ENCODE peak calls at places on chromosomes 13 and 19, in seven cellular contexts. M, U, F, O, J, G and L are unnamed samples.

GRCh38 chr19:40219721-40220276 is 1.6 kb upstream of the TTC9B start:
- DNase-seq in M (no peak), U (peak; percentile 88), F (peak; percentile 57), O (no peak), J (no peak), G (no peak), L (no peak)

GRCh38 chr13:45370922-45371406 is 30.0 kb upstream of the TPT1 start:
- DNase-seq in M (peak; percentile 87), U (peak; percentile 78), F (peak; percentile 56), O (peak; percentile 45), J (peak; percentile 67), G (peak; percentile 64), L (peak; percentile 83)

GRCh38 chr13:110382830-110383229 is 75.7 kb downstream of the COL4A2 start:
- DNase-seq in M (no peak), U (no peak), F (no peak), O (no peak), J (no peak), G (no peak), L (no peak)

GRCh38 chr13:113446488-113446854 is 6.8 kb downstream of the ADPRHL1 start:
- DNase-seq in M (no peak), U (no peak), F (no peak), O (no peak), J (no peak), G (no peak), L (peak; percentile 25)

GRCh38 chr13:112060431-112060830 is 6.5 kb upstream of the SOX1 start:
- DNase-seq in M (no peak), U (no peak), F (no peak), O (no peak), J (no peak), G (no peak), L (no peak)

GRCh38 chr19:45368127-45368526 is 2.2 kb downstream of the ERCC2 start:
- DNase-seq in M (no peak), U (no peak), F (no peak), O (no peak), J (no peak), G (no peak), L (no peak)

GRCh38 chr13:23820530-23820929 is 68.7 kb downstream of the MIPEP start:
- DNase-seq in M (no peak), U (no peak), F (no peak), O (no peak), J (no peak), G (no peak), L (no peak)

GRCh38 chr13:35501721-35502235 is 25.3 kb upstream of the MAB21L1 start:
- DNase-seq in M (no peak), U (no peak), F (no peak), O (no peak), J (no peak), G (no peak), L (no peak)

GRCh38 chr19:40413291-40413994 is at the start of gene PRX:
- DNase-seq in M (no peak), U (no peak), F (no peak), O (no peak), J (no peak), G (no peak), L (no peak)

GRCh38 chr19:40613669-40614594 is 12.8 kb downstream of the LTBP4 start:
- DNase-seq in M (peak; percentile 80), U (no peak), F (peak; percentile 82), O (peak; percentile 79), J (peak; percentile 71), G (peak; percentile 92), L (peak; percentile 87)

GRCh38 chr13:20702530-20702929 is 969 bp upstream of the IL17D start:
- DNase-seq in M (no peak), U (no peak), F (no peak), O (no peak), J (no peak), G (no peak), L (no peak)

GRCh38 chr13:62678039-62678438 is 1262.4 kb upstream of the PCDH20 start:
- DNase-seq in M (no peak), U (no peak), F (no peak), O (no peak), J (no peak), G (no peak), L (no peak)

GRCh38 chr19:35027851-35028599 is 2.2 kb upstream of the SCN1B start:
- DNase-seq in M (peak; percentile 91), U (peak; percentile 66), F (no peak), O (no peak), J (no peak), G (no peak), L (no peak)

GRCh38 chr19:35717665-35718344 is at the start of gene KMT2B:
- DNase-seq in M (peak; percentile 98), U (no peak), F (no peak), O (no peak), J (peak; percentile 90), G (peak; percentile 95), L (no peak)

GRCh38 chr13:47549219-47549752 is 451.8 kb downstream of the SUCLA2 start:
- DNase-seq in M (no peak), U (no peak), F (peak; percentile 10), O (no peak), J (no peak), G (no peak), L (no peak)

GRCh38 chr13:21139374-21139773 is 37.0 kb downstream of the SKA3 start:
- DNase-seq in M (no peak), U (no peak), F (no peak), O (no peak), J (no peak), G (no peak), L (no peak)

GRCh38 chr13:41822560-41822959 is 138.3 kb downstream of the VWA8 start:
- DNase-seq in M (no peak), U (no peak), F (no peak), O (no peak), J (no peak), G (no peak), L (no peak)

GRCh38 chr13:35479223-35479536 is 2.7 kb upstream of the MAB21L1 start:
- DNase-seq in M (no peak), U (no peak), F (peak; percentile 41), O (no peak), J (no peak), G (no peak), L (no peak)

GRCh38 chr13:28532226-28533048 is 37.5 kb upstream of the FLT1 start:
- DNase-seq in M (peak; percentile 66), U (peak; percentile 13), F (peak; percentile 43), O (no peak), J (no peak), G (no peak), L (peak; percentile 72)

GRCh38 chr13:64900039-64900438 is 2330.1 kb downstream of the PCDH9 start:
- DNase-seq in M (peak; percentile 15), U (no peak), F (no peak), O (no peak), J (no peak), G (no peak), L (no peak)

GRCh38 chr19:46147791-46148288 is at the start of gene IGFL2:
- DNase-seq in M (no peak), U (peak; percentile 14), F (no peak), O (no peak), J (no peak), G (no peak), L (no peak)

GRCh38 chr13:22937241-22937640 is 243.5 kb upstream of the SGCG start:
- DNase-seq in M (no peak), U (no peak), F (no peak), O (no peak), J (no peak), G (no peak), L (no peak)

GRCh38 chr19:35059006-35059798 is 17.7 kb downstream of the HPN start:
- DNase-seq in M (no peak), U (no peak), F (no peak), O (no peak), J (no peak), G (no peak), L (no peak)

GRCh38 chr13:49082653-49083536 is 107.2 kb downstream of the FNDC3A start:
- DNase-seq in M (no peak), U (no peak), F (peak; percentile 85), O (no peak), J (no peak), G (no peak), L (no peak)

GRCh38 chr13:111115841-111116500 is 861 bp downstream of the ARHGEF7 start:
- DNase-seq in M (peak; percentile 64), U (peak; percentile 80), F (peak; percentile 90), O (no peak), J (no peak), G (no peak), L (peak; percentile 74)

GRCh38 chr13:42524487-42525034 is 49.4 kb upstream of the TNFSF11 start:
- DNase-seq in M (no peak), U (no peak), F (no peak), O (no peak), J (no peak), G (no peak), L (no peak)

GRCh38 chr13:35818577-35819165 is 312.5 kb downstream of the DCLK1 start:
- DNase-seq in M (no peak), U (peak; percentile 18), F (no peak), O (no peak), J (no peak), G (no peak), L (no peak)

GRCh38 chr19:43560687-43561086 is 14.6 kb downstream of the XRCC1 start:
- DNase-seq in M (no peak), U (peak; percentile 63), F (no peak), O (no peak), J (no peak), G (no peak), L (no peak)

GRCh38 chr13:106520205-106521004 is 15.1 kb downstream of the EFNB2 start:
- DNase-seq in M (no peak), U (no peak), F (peak; percentile 22), O (no peak), J (no peak), G (no peak), L (no peak)